ENCODE peak calls at places on chromosomes 3 and 15, in ten cellular contexts. S, M, F, L, O, K, U, A, T and G are unnamed samples.

GRCh38 chr15:52143862-52144261 is 31.3 kb upstream of the BCL2L10 start:
- DNase-seq in K (no peak), T (peak), F (no peak), M (no peak), S (peak), O (peak), A (no peak), U (no peak), L (no peak), G (no peak)

GRCh38 chr15:101539930-101540329 is 50.4 kb upstream of the PCSK6 start:
- DNase-seq in M (no peak), U (no peak), S (no peak), K (no peak), A (no peak), T (no peak), O (no peak), L (no peak), F (no peak), G (no peak)

GRCh38 chr3:179421500-179421899 is 29.8 kb downstream of the GNB4 start:
- DNase-seq in S (peak), K (no peak), U (no peak), M (no peak), A (peak), L (no peak), T (peak), F (no peak), O (peak), G (no peak)

GRCh38 chr3:51670711-51671089 is 352 bp upstream of the TEX264 start:
- DNase-seq in L (no peak), T (no peak), A (no peak), U (no peak), M (no peak), K (no peak), F (no peak), O (no peak), S (no peak), G (no peak)

GRCh38 chr15:50260969-50261496 is 4.5 kb downstream of the HDC start:
- DNase-seq in T (no peak), S (no peak), U (no peak), L (no peak), O (peak), A (no peak), M (no peak), F (no peak), K (no peak), G (no peak)

GRCh38 chr3:185353225-185353624 is 9.7 kb upstream of the MAP3K13 start:
- DNase-seq in S (no peak), F (no peak), M (no peak), T (no peak), O (no peak), L (no peak), K (no peak), U (no peak), A (no peak), G (no peak)

GRCh38 chr3:67017211-67017610 is 19.1 kb downstream of the KBTBD8 start:
- DNase-seq in A (no peak), F (no peak), O (no peak), T (peak), K (no peak), U (no peak), L (no peak), M (no peak), S (no peak), G (no peak)

GRCh38 chr15:57595011-57595866 is 3.5 kb downstream of the MYZAP start:
- DNase-seq in U (peak), K (no peak), O (no peak), S (no peak), M (peak), F (no peak), A (peak), T (no peak), L (no peak), G (no peak)

GRCh38 chr15:78203346-78204225 is 30.8 kb downstream of the ACSBG1 start:
- DNase-seq in L (no peak), K (no peak), U (no peak), S (no peak), O (no peak), A (no peak), M (peak), T (no peak), F (no peak), G (no peak)

GRCh38 chr15:99507016-99507731 is 58.6 kb upstream of the MEF2A start:
- DNase-seq in M (no peak), L (no peak), A (peak), S (peak), K (peak), F (no peak), T (no peak), U (peak), O (peak), G (peak)

GRCh38 chr3:196712514-196713413 is 587 bp downstream of the PIGX start:
- DNase-seq in A (peak), U (peak), F (peak), T (peak), S (peak), O (peak), K (no peak), M (peak), L (peak), G (peak)

GRCh38 chr3:119290613-119291012 is 3.6 kb upstream of the ARHGAP31 start:
- DNase-seq in U (no peak), M (no peak), A (no peak), L (no peak), S (no peak), O (no peak), K (no peak), T (no peak), F (no peak), G (no peak)

GRCh38 chr15:81492303-81492702 is 118.3 kb upstream of the TMC3 start:
- DNase-seq in S (no peak), F (no peak), O (peak), M (no peak), K (no peak), U (no peak), T (peak), A (peak), L (no peak), G (no peak)

GRCh38 chr3:173933113-173933512 is 535.6 kb downstream of the NLGN1 start:
- DNase-seq in K (no peak), O (no peak), A (peak), S (no peak), F (no peak), T (no peak), U (no peak), M (no peak), L (no peak), G (no peak)

GRCh38 chr3:142022381-142022780 is 127.0 kb downstream of the TFDP2 start:
- DNase-seq in K (no peak), M (no peak), O (peak), U (no peak), L (no peak), S (no peak), F (no peak), T (peak), A (no peak), G (no peak)

GRCh38 chr3:38960953-38961622 is 90.7 kb downstream of the SCN11A start:
- DNase-seq in F (no peak), A (no peak), T (peak), S (no peak), L (no peak), K (peak), U (no peak), O (peak), M (peak), G (peak)